ENCODE peak calls at places on chromosomes 6 and 20, in six cellular contexts. B is left lung, W is cardiac muscle cell, F is Peyer's patch, N is heart left ventricle, R is thyroid gland. O is an unnamed sample.

GRCh38 chr20:41978246-41978790 is 360.1 kb upstream of the CHD6 start:
- DNase-seq in B (no peak), R (no peak), W (no peak), F (no peak), N (no peak), O (no peak)

GRCh38 chr6:34852406-34853085 is 35.3 kb downstream of the TAF11 start:
- DNase-seq in F (no peak), R (peak; percentile 6), B (no peak), N (no peak), W (no peak), O (no peak)

GRCh38 chr20:58452667-58453255 is 62.4 kb downstream of the APCDD1L start:
- DNase-seq in R (peak; percentile 26), W (no peak), N (no peak), B (no peak), F (no peak), O (no peak)

GRCh38 chr6:15244605-15245360 is 1.1 kb upstream of the JARID2 start:
- DNase-seq in F (peak; percentile 91), N (peak; percentile 90), B (peak; percentile 80), W (peak; percentile 86), R (peak; percentile 83), O (peak; percentile 75)

GRCh38 chr20:53829706-53830521 is 236.3 kb upstream of the ZNF217 start:
- DNase-seq in N (no peak), R (peak; percentile 45), F (peak; percentile 69), W (no peak), B (no peak), O (no peak)

GRCh38 chr20:61886721-61887658 is 178.7 kb downstream of the TAF4 start:
- DNase-seq in B (no peak), W (peak; percentile 49), F (peak; percentile 55), R (peak; percentile 11), N (peak; percentile 60), O (peak; percentile 76)

GRCh38 chr20:38031957-38032356 is 1.3 kb downstream of the TTI1 start:
- DNase-seq in R (no peak), B (no peak), F (no peak), W (no peak), N (no peak), O (no peak)

GRCh38 chr20:59599941-59600340 is 4.4 kb upstream of the PHACTR3 start:
- DNase-seq in R (no peak), N (no peak), F (no peak), W (no peak), B (no peak), O (no peak)

GRCh38 chr20:62129731-62130531 is 7.7 kb downstream of the LSM14B start:
- DNase-seq in F (no peak), W (no peak), R (no peak), N (peak; percentile 48), B (no peak), O (no peak)

GRCh38 chr6:135144678-135145508 is 36.2 kb upstream of the MYB start:
- DNase-seq in F (no peak), N (no peak), R (peak; percentile 29), W (peak; percentile 33), B (no peak), O (no peak)

GRCh38 chr6:26432622-26433021 is 7.7 kb upstream of the BTN3A3 start:
- DNase-seq in W (no peak), N (no peak), R (no peak), B (no peak), F (no peak), O (no peak)

GRCh38 chr6:2764610-2765165 is 505 bp upstream of the WRNIP1 start:
- DNase-seq in F (peak; percentile 76), B (peak; percentile 70), R (peak; percentile 47), W (peak; percentile 39), N (peak; percentile 68), O (no peak)

GRCh38 chr6:131136021-131136847 is 967 bp downstream of the AKAP7 start:
- DNase-seq in R (peak; percentile 8), N (no peak), W (no peak), B (no peak), F (no peak), O (no peak)

GRCh38 chr6:167404385-167405049 is 79.6 kb downstream of the TTLL2 start:
- DNase-seq in W (no peak), B (no peak), N (no peak), R (no peak), F (no peak), O (no peak)

GRCh38 chr6:127520061-127520460 is 926 bp upstream of the MTCL3 start:
- DNase-seq in R (no peak), N (no peak), F (no peak), W (peak; percentile 35), B (no peak), O (no peak)

GRCh38 chr6:42131531-42131930 is 10.9 kb downstream of the C6orf132 start:
- DNase-seq in R (no peak), B (no peak), N (no peak), F (no peak), W (no peak), O (no peak)

GRCh38 chr6:155181498-155181897 is 82.3 kb upstream of the CLDN20 start:
- DNase-seq in B (no peak), N (no peak), F (no peak), R (no peak), W (no peak), O (no peak)

GRCh38 chr6:119978274-119978889 is 628.8 kb upstream of the MAN1A1 start:
- DNase-seq in N (no peak), W (peak; percentile 32), B (no peak), R (peak; percentile 39), F (no peak), O (peak; percentile 6)
- TF ChIP-seq CTCF in N (peak; percentile 54), W (peak; percentile 63), B (peak; percentile 26), R (peak; percentile 71), F (peak; percentile 55), O (peak; percentile 54)

GRCh38 chr6:12485226-12485764 is 195.1 kb downstream of the EDN1 start:
- DNase-seq in R (no peak), B (no peak), F (no peak), W (no peak), N (no peak), O (no peak)

GRCh38 chr6:12484519-12484918 is 194.4 kb downstream of the EDN1 start:
- DNase-seq in R (no peak), B (no peak), N (no peak), W (no peak), F (no peak), O (peak; percentile 46)

GRCh38 chr6:12482386-12482785 is 192.2 kb downstream of the EDN1 start:
- DNase-seq in W (no peak), R (no peak), B (no peak), F (no peak), N (no peak), O (no peak)

GRCh38 chr6:12485837-12486236 is 195.7 kb downstream of the EDN1 start:
- DNase-seq in B (no peak), W (no peak), N (no peak), F (no peak), R (no peak), O (no peak)

DNA sequence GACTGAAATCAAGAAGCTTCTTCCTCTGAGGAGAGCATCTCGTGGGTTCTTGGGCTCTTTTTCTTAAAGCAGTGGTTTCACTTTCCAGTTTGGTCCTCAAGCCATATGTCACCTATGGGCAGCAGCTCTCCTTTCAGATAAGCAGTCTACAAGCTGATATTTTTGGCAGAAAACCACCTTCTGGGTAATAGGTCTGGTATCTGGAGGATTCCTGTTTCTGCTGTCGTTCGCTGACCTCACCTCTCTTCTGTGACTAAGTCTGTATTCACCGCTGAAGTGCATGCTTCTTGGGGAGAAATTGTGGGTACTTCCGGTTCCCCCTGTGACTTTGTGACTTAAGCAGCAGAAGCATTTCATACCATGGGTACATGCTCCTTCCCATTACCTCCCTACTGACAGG is 193.6 kb downstream of the EDN1 start:
- DNase-seq in N (no peak), W (no peak), B (no peak), F (no peak), R (no peak), O (no peak)
- H3K4me3 ChIP-seq in N (no peak overlapping the region), W (no peak overlapping the region), B (no peak overlapping the region), F (no peak overlapping the region), R (no peak overlapping the region), O (no peak overlapping the region)

DNA sequence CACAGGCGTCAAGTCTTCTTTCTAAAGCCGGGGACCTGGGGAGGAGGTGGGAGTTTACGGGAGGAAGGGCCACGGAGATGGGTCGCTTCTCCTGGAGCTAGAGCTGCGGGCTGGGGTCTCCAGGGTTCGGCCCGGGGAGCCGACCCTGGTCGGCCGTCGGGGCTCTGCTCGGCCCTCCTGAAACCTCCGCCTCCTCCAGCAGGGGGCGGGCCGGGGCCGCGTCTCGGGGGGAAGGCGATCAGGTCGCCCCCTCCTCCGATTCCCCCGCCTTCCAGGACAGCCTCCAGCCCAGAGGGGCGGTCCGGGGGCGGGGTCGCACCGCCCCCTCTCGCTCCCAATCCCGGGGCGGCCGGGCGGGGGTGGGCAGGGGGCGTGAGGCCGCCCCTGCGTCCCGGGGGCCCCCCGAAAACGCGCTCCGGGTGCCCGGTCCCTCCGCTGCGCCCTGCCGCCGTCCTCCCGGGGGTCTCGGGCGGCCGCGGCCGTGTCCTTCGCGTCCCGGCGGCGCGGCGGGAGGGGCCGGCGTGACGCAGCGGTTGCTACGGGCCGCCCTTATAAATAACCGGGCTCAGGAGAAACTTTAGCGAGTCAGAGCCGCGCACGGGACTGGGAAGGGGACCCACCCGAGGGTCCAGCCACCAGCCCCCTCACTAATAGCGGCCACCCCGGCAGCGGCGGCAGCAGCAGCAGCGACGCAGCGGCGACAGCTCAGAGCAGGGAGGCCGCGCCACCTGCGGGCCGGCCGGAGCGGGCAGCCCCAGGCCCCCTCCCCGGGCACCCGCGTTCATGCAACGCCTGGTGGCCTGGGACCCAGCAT is at the start of gene CEBPB:
- DNase-seq in W (peak; percentile 91), F (peak; percentile 94), B (peak; percentile 94), N (peak; percentile 96), R (peak; percentile 92), O (peak; percentile 100)
- H3K4me1 ChIP-seq in W (peaks cover 8% of the 10 kb centered on the region), F (no peaks in the 10 kb centered on the region), B (peaks cover 11% of the 10 kb centered on the region), N (peaks cover 19% of the 10 kb centered on the region), R (peaks cover 37% of the 10 kb centered on the region), O (peaks cover 49% of the 10 kb centered on the region)

DNA sequence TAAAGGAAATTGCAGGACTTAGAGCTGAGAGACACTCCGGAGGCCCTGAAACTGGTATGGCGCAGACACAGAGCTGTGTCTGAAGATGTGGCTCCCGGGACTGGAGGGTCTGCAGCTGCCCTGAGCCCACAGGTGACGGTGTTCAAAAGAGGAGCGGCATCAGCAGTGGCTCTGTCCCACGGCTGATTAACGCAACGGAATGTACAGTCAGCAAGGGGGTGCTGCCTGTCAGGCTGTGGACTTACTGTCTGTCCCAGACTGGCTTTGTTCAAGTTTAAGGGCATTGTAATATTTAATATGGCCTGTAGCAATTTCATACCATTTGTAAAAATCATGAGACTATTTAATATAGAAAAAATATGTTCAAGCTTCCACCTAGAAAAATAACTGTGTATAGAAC is 228.0 kb upstream of the TAB2 start:
- DNase-seq in F (no peak), R (no peak), B (no peak), N (no peak), W (peak; percentile 32), O (no peak)
- TF ChIP-seq CTCF in F (no peak), R (no peak), B (no peak), N (no peak), W (no peak), O (no peak)

GRCh38 chr6:137871299-137871698 is 4.2 kb downstream of the TNFAIP3 start:
- DNase-seq in F (peak; percentile 64), B (no peak), N (no peak), W (no peak), R (no peak), O (no peak)

GRCh38 chr6:137870286-137870685 is 3.2 kb downstream of the TNFAIP3 start:
- DNase-seq in N (no peak), B (no peak), F (no peak), W (no peak), R (no peak), O (no peak)

GRCh38 chr6:137869781-137870180 is 2.7 kb downstream of the TNFAIP3 start:
- DNase-seq in B (no peak), R (no peak), N (no peak), F (no peak), W (no peak), O (no peak)

GRCh38 chr6:137872071-137872470 is 5.0 kb downstream of the TNFAIP3 start:
- DNase-seq in N (no peak), W (no peak), F (no peak), B (no peak), R (no peak), O (no peak)

GRCh38 chr6:137870744-137871247 is 3.7 kb downstream of the TNFAIP3 start:
- DNase-seq in R (no peak), B (no peak), N (no peak), F (peak; percentile 62), W (no peak), O (no peak)
- H3K4me3 ChIP-seq in R (no peak overlapping the region), B (peak overlapping the region; percentile 79), N (no peak overlapping the region), F (peak overlapping the region; percentile 90), W (no peak overlapping the region), O (no peak overlapping the region)

O was measured in Caco-2.